ENCODE peak calls at places on chromosomes 7 and 10, in nine cellular contexts. D, Z, A, K, I, R, Y, G and X are unnamed samples.

GRCh38 chr7:140006600-140006999 is 56.2 kb downstream of the PARP12 start:
- DNase-seq in A (no peak), K (no peak), Z (no peak), D (no peak), G (no peak), I (no peak), Y (no peak), R (no peak), X (no peak)

GRCh38 chr7:55104707-55105433 is 86.1 kb downstream of the EGFR start:
- DNase-seq in Z (no peak), Y (no peak), I (no peak), K (peak; percentile 73), G (no peak), R (no peak), D (no peak), A (no peak), X (no peak)

GRCh38 chr10:71090801-71091200 is 121.6 kb upstream of the UNC5B start:
- DNase-seq in R (no peak), D (no peak), Y (no peak), I (no peak), Z (no peak), G (no peak), K (no peak), A (no peak), X (no peak)

GRCh38 chr7:44382459-44383300 is 57.3 kb upstream of the CAMK2B start:
- DNase-seq in R (peak; percentile 46), Z (no peak), D (no peak), I (no peak), K (no peak), Y (no peak), A (peak; percentile 63), G (no peak), X (peak; percentile 66)

GRCh38 chr10:1947464-1948043 is 210.2 kb upstream of the ADARB2 start:
- DNase-seq in Y (no peak), Z (no peak), D (no peak), A (no peak), R (no peak), K (no peak), G (no peak), I (no peak), X (no peak)

GRCh38 chr10:25678220-25678619 is 255.8 kb upstream of the MYO3A start:
- DNase-seq in Z (no peak), G (no peak), A (no peak), I (no peak), Y (no peak), D (no peak), K (no peak), R (no peak), X (no peak)

GRCh38 chr7:25456467-25457171 is 228.3 kb upstream of the NPVF start:
- DNase-seq in R (peak; percentile 44), I (no peak), D (peak; percentile 62), Z (no peak), Y (no peak), A (no peak), G (no peak), K (no peak), X (peak; percentile 14)

GRCh38 chr7:129553861-129554530 is 51.7 kb downstream of the SMKR1 start:
- DNase-seq in A (no peak), D (no peak), R (no peak), Y (no peak), I (no peak), G (no peak), K (peak; percentile 34), Z (peak; percentile 66), X (no peak)

GRCh38 chr7:67377939-67378862 is 381.6 kb downstream of the TYW1 start:
- DNase-seq in R (peak; percentile 54), Y (no peak), Z (peak; percentile 61), K (peak; percentile 54), D (peak; percentile 65), G (peak; percentile 29), A (peak; percentile 41), I (no peak), X (peak; percentile 53)

GRCh38 chr7:77542895-77543294 is 5.8 kb downstream of the PTPN12 start:
- DNase-seq in Y (no peak), D (no peak), Z (no peak), I (no peak), K (no peak), A (no peak), G (no peak), R (no peak), X (no peak)

GRCh38 chr10:125264752-125265578 is 104.6 kb upstream of the CTBP2 start:
- DNase-seq in Z (no peak), R (no peak), A (no peak), G (no peak), K (no peak), I (no peak), Y (peak; percentile 58), D (no peak), X (no peak)

GRCh38 chr10:109205929-109206585 is 717.3 kb downstream of the XPNPEP1 start:
- DNase-seq in A (no peak), K (peak; percentile 78), I (no peak), R (no peak), D (no peak), Z (peak; percentile 59), G (no peak), Y (peak; percentile 20), X (peak; percentile 80)

GRCh38 chr10:116304923-116305322 is 19.3 kb upstream of the CCDC172 start:
- DNase-seq in G (no peak), D (no peak), R (no peak), Y (no peak), A (no peak), Z (no peak), I (no peak), K (no peak), X (no peak)

GRCh38 chr7:70698219-70698832 is 433.6 kb upstream of the GALNT17 start:
- DNase-seq in Z (no peak), K (peak; percentile 72), R (no peak), I (no peak), D (no peak), A (no peak), Y (no peak), G (no peak), X (peak; percentile 56)

GRCh38 chr10:74888947-74889661 is 62.7 kb downstream of the KAT6B start:
- DNase-seq in A (no peak), Z (peak; percentile 30), Y (no peak), D (no peak), G (no peak), I (no peak), R (no peak), K (no peak), X (no peak)

GRCh38 chr7:22726345-22726848 is 603 bp upstream of the IL6 start:
- DNase-seq in Z (peak; percentile 62), D (peak; percentile 39), A (no peak), R (peak; percentile 51), Y (no peak), K (peak; percentile 92), I (no peak), G (no peak), X (peak; percentile 89)

GRCh38 chr10:127278001-127278400 is 81.6 kb upstream of the INSYN2A start:
- DNase-seq in R (no peak), Z (no peak), G (no peak), A (no peak), K (peak; percentile 88), I (no peak), D (no peak), Y (no peak), X (no peak)

GRCh38 chr10:132059760-132060508 is 5.8 kb upstream of the JAKMIP3 start:
- DNase-seq in G (no peak), D (no peak), Z (no peak), K (no peak), Y (no peak), A (no peak), R (no peak), I (no peak), X (no peak)

GRCh38 chr7:102073931-102074880 is 212.5 kb upstream of the SH2B2 start:
- DNase-seq in Z (no peak), G (no peak), K (no peak), R (no peak), D (no peak), I (no peak), Y (no peak), A (no peak), X (no peak)

GRCh38 chr10:2700626-2701305 is 366.6 kb upstream of the PFKP start:
- DNase-seq in R (no peak), Y (no peak), G (no peak), I (no peak), A (no peak), D (no peak), K (no peak), Z (no peak), X (no peak)

GRCh38 chr10:34539533-34540315 is 275.4 kb downstream of the PARD3 start:
- DNase-seq in R (no peak), Z (no peak), I (no peak), D (peak; percentile 33), Y (no peak), G (no peak), K (no peak), A (no peak), X (peak; percentile 56)

GRCh38 chr10:84247496-84247895 is 2.6 kb downstream of the RGR start:
- DNase-seq in A (no peak), D (no peak), I (no peak), Y (no peak), K (no peak), Z (no peak), R (no peak), G (no peak), X (no peak)

GRCh38 chr7:129644634-129645230 is 33.2 kb downstream of the NRF1 start:
- DNase-seq in I (no peak), Y (no peak), R (no peak), K (peak; percentile 64), G (peak; percentile 36), D (no peak), A (no peak), Z (peak; percentile 11), X (peak; percentile 69)

GRCh38 chr7:1251796-1252542 is 19.3 kb downstream of the UNCX start:
- DNase-seq in R (no peak), Z (no peak), Y (no peak), D (no peak), G (no peak), K (no peak), I (no peak), A (no peak), X (no peak)

GRCh38 chr7:47496666-47497065 is 85.2 kb downstream of the TNS3 start:
- DNase-seq in A (no peak), K (no peak), Y (no peak), D (no peak), I (no peak), G (no peak), R (no peak), Z (no peak), X (no peak)

GRCh38 chr10:60230892-60231291 is 158.8 kb downstream of the ANK3 start:
- DNase-seq in G (no peak), Y (no peak), R (no peak), D (no peak), A (no peak), Z (no peak), I (no peak), K (peak; percentile 38), X (peak; percentile 67)

GRCh38 chr7:92740713-92741126 is 95.7 kb downstream of the CDK6 start:
- DNase-seq in G (no peak), Y (peak; percentile 49), R (no peak), K (peak; percentile 84), I (no peak), A (no peak), Z (no peak), D (no peak), X (peak; percentile 72)

GRCh38 chr7:69687739-69688431 is 89.6 kb downstream of the AUTS2 start:
- DNase-seq in G (no peak), D (no peak), A (no peak), R (no peak), Y (no peak), K (no peak), Z (no peak), I (no peak), X (no peak)

GRCh38 chr7:142797799-142798377 is 27.1 kb downstream of the PRSS2 start:
- DNase-seq in A (no peak), I (no peak), K (no peak), Z (no peak), R (no peak), G (no peak), Y (no peak), D (no peak), X (no peak)